ENCODE peak calls at places on chromosomes 12 and 14, in five cellular contexts. Z, H, U, M and E are unnamed samples.

GRCh38 chr14:87940894-87941293 is 52.1 kb downstream of the GALC start:
- ATAC-seq in Z (no peak), H (no peak), U (peak; percentile 66), M (no peak), E (no peak)

GRCh38 chr12:1171657-1172056 is 180.6 kb downstream of the ERC1 start:
- ATAC-seq in Z (no peak), H (no peak), U (no peak), M (no peak), E (no peak)

GRCh38 chr12:104460973-104461693 is 4.4 kb downstream of the CHST11 start:
- ATAC-seq in Z (no peak), H (no peak), U (no peak), M (no peak), E (no peak)

GRCh38 chr12:113647048-113647447 is 175.4 kb upstream of the LHX5 start:
- ATAC-seq in Z (peak; percentile 39), H (no peak), U (no peak), M (peak; percentile 33), E (no peak)

GRCh38 chr14:72638021-72638420 is 255.9 kb downstream of the DPF3 start:
- ATAC-seq in Z (no peak), H (no peak), U (no peak), M (no peak), E (no peak)

GRCh38 chr12:96408993-96409392 is 8.8 kb upstream of the CDK17 start:
- ATAC-seq in Z (no peak), H (no peak), U (no peak), M (no peak), E (no peak)

GRCh38 chr12:26251600-26251999 is 56.2 kb downstream of the SSPN start:
- ATAC-seq in Z (no peak), H (no peak), U (no peak), M (no peak), E (peak; percentile 73)

GRCh38 chr14:89265229-89265628 is 151.8 kb downstream of the FOXN3 start:
- ATAC-seq in Z (no peak), H (no peak), U (no peak), M (no peak), E (no peak)

GRCh38 chr14:95486875-95487668 is 29.4 kb downstream of the SYNE3 start:
- ATAC-seq in Z (no peak), H (no peak), U (no peak), M (no peak), E (no peak)

GRCh38 chr14:64095620-64096019 is 198.6 kb downstream of the ESR2 start:
- ATAC-seq in Z (no peak), H (no peak), U (no peak), M (no peak), E (no peak)

GRCh38 chr12:48716168-48716492 is 377 bp downstream of the CCNT1 start:
- ATAC-seq in Z (peak; percentile 48), H (no peak), U (peak; percentile 50), M (peak; percentile 65), E (no peak)

GRCh38 chr12:26062006-26062405 is 62.8 kb downstream of the BHLHE41 start:
- ATAC-seq in Z (no peak), H (no peak), U (no peak), M (no peak), E (no peak)

GRCh38 chr14:63782683-63783389 is 55.0 kb upstream of the SGPP1 start:
- ATAC-seq in Z (no peak), H (no peak), U (no peak), M (no peak), E (no peak)

GRCh38 chr12:116879509-116880212 is 1.6 kb downstream of the HRK start:
- ATAC-seq in Z (no peak), H (no peak), U (no peak), M (no peak), E (no peak)

GRCh38 chr14:73761621-73762355 is 47.6 kb upstream of the PNMA1 start:
- ATAC-seq in Z (no peak), H (no peak), U (peak; percentile 1), M (no peak), E (no peak)

GRCh38 chr14:66359500-66359899 is 126.7 kb upstream of the CCDC196 start:
- ATAC-seq in Z (no peak), H (no peak), U (peak; percentile 24), M (no peak), E (no peak)

GRCh38 chr12:46354799-46355194 is 17.8 kb downstream of the SLC38A2 start:
- ATAC-seq in Z (peak; percentile 0), H (no peak), U (no peak), M (no peak), E (no peak)

GRCh38 chr12:46358325-46358700 is 14.3 kb downstream of the SLC38A2 start:
- ATAC-seq in Z (no peak), H (no peak), U (no peak), M (peak; percentile 2), E (no peak)

GRCh38 chr12:46358791-46359666 is 13.5 kb downstream of the SLC38A2 start:
- ATAC-seq in Z (no peak), H (no peak), U (no peak), M (peak; percentile 11), E (no peak)

GRCh38 chr12:46357438-46358324 is 14.9 kb downstream of the SLC38A2 start:
- ATAC-seq in Z (peak; percentile 59), H (no peak), U (peak; percentile 12), M (peak; percentile 72), E (peak; percentile 34)

DNA sequence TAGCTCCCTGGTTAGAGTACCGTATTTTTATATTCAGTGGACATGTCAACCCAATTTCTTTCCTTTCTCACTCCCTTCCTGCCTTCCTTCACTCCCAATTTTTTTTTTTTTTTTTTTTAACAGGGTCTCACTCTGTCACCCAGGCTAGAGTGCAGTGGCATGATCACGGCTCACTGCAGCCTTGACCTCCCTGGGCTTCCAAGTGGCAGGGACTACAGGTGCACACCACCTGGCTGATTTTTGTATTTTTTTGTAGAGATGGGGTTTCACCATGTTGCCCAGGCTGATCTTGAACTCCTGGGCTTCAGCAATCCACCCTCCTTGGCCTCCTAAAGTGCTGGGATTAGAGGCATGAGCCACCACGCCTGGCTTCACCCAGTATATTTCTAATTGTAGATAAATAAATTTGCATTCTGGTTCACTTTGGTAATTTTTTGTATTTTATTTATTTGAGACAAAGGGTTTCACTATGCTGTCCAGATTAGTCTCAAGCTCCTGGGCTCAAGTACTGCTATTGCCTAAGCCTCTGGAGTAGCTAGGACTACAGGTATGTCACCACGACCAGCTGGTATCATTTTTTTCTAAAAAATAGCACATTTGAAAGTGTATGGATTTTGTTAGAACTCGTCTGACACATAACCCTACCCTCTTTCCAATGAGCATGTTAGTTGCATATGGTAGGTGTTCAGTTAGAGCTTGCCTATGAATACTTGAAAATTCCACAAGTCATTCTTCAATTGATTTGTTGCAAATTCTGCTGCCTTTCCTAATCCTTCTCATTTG is 15.7 kb downstream of the SLC38A2 start:
- ATAC-seq in Z (peak; percentile 42), H (no peak), U (peak; percentile 12), M (peak; percentile 18), E (peak; percentile 50)
- TF ChIP-seq POLR2AphosphoS5 in Z (no peak), H (no peak), U (no peak), M (no peak), E (no peak)

GRCh38 chr12:85550924-85551323 is 270.9 kb downstream of the ALX1 start:
- ATAC-seq in Z (no peak), H (no peak), U (no peak), M (no peak), E (no peak)

GRCh38 chr12:85549658-85550057 is 269.6 kb downstream of the ALX1 start:
- ATAC-seq in Z (no peak), H (no peak), U (no peak), M (no peak), E (no peak)
- TF ChIP-seq EP300 in Z (no peak), H (no peak), U (no peak), M (no peak), E (no peak)

DNA sequence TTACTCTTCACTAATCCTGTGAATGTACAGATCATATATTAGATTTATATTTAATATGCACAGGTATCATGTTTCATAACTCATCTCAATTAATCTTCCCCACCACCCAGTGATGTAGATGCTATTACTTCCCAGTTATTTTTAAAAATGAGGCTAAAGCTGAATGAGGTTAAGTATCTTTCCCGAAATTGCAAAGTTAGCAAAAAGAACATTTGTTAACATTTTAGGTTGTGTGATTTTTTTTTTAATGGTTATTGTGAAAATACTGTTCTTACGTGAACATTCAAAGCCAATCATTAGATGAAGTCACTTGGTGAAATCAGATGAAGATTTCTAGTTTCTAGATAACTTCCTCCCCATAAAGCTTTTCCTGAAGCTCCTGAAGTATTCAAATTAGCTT is 186.9 kb upstream of the PLEKHA5 start:
- ATAC-seq in Z (no peak), H (no peak), U (no peak), M (no peak), E (no peak)
- TF ChIP-seq POLR2AphosphoS5 in Z (no peak), H (no peak), U (no peak), M (no peak), E (no peak)

GRCh38 chr12:64407342-64408223 is 3.4 kb downstream of the XPOT start:
- ATAC-seq in Z (no peak), H (no peak), U (no peak), M (no peak), E (no peak)

GRCh38 chr12:64400041-64400440 is 4.2 kb upstream of the XPOT start:
- ATAC-seq in Z (no peak), H (no peak), U (no peak), M (no peak), E (no peak)

GRCh38 chr12:64402181-64402580 is 2.0 kb upstream of the XPOT start:
- ATAC-seq in Z (no peak), H (no peak), U (no peak), M (no peak), E (no peak)

GRCh38 chr12:64404470-64405446 is 566 bp downstream of the XPOT start:
- ATAC-seq in Z (peak; percentile 55), H (peak; percentile 70), U (peak; percentile 53), M (peak; percentile 73), E (peak; percentile 41)

GRCh38 chr12:64403708-64404469 is at the start of gene XPOT:
- ATAC-seq in Z (peak; percentile 94), H (peak; percentile 98), U (peak; percentile 95), M (peak; percentile 87), E (peak; percentile 98)
- TF ChIP-seq EP300 in Z (no peak), H (no peak), U (no peak), M (no peak), E (no peak)